ENCODE peak calls at places on chromosomes 3 and 15, in four cellular contexts. O is stimulated activated CD4-positive, alpha-beta T cell treated with anti-CD3 and anti-CD28 coated beads, Interleukin-12 subunit alpha, Interleukin-12 subunit beta, amount 100 ng/mL, for 48 hours; M is neural progenitor cell; X is NCI-H1694. E is an unnamed sample.

GRCh38 chr3:119669906-119670570 is 7.2 kb downstream of the COX17 start:
- DNase-seq in O (no peak), X (no peak), M (no peak), E (no peak)

GRCh38 chr15:58182460-58183163 is 44.4 kb downstream of the AQP9 start:
- DNase-seq in O (peak), X (peak), M (peak), E (no peak)

GRCh38 chr3:58003093-58003492 is 5.1 kb upstream of the FLNB start:
- DNase-seq in M (no peak), O (no peak), X (no peak), E (no peak)

GRCh38 chr3:42061711-42062408 is 29.3 kb upstream of the TRAK1 start:
- DNase-seq in M (no peak), X (peak), O (no peak), E (no peak)

GRCh38 chr15:69414702-69415161 is 583 bp downstream of the KIF23 start:
- DNase-seq in M (peak), X (no peak), O (no peak), E (no peak)

GRCh38 chr3:36219398-36219797 is 160.9 kb upstream of the STAC start:
- DNase-seq in X (no peak), M (no peak), O (no peak), E (no peak)

GRCh38 chr3:25428003-25428861 is at the start of gene RARB:
- DNase-seq in O (no peak), X (no peak), M (peak), E (peak)

GRCh38 chr3:23763040-23763477 is 42.7 kb upstream of the UBE2E1 start:
- DNase-seq in X (no peak), O (no peak), M (peak), E (no peak)

GRCh38 chr15:70775160-70775559 is 11.8 kb upstream of the UACA start:
- DNase-seq in X (no peak), M (no peak), O (no peak), E (no peak)

GRCh38 chr15:41233367-41233771 is 2.3 kb downstream of the CHP1 start:
- DNase-seq in X (no peak), O (no peak), M (no peak), E (no peak)

GRCh38 chr3:181727122-181728036 is 15.7 kb downstream of the SOX2 start:
- DNase-seq in X (no peak), O (no peak), M (peak), E (no peak)

GRCh38 chr3:24963762-24964625 is 464.1 kb upstream of the RARB start:
- DNase-seq in X (peak), M (peak), O (no peak), E (no peak)

GRCh38 chr15:46088486-46089437 is 453.9 kb downstream of the SQOR start:
- DNase-seq in X (no peak), O (no peak), M (no peak), E (no peak)

GRCh38 chr15:37765809-37766208 is 168.6 kb upstream of the TMCO5A start:
- DNase-seq in O (no peak), X (no peak), M (no peak), E (peak)

GRCh38 chr3:38662544-38662943 is 13.1 kb upstream of the SCN5A start:
- DNase-seq in O (no peak), X (no peak), M (peak), E (no peak)

GRCh38 chr3:40468018-40468417 is 8.9 kb upstream of the ZNF619 start:
- DNase-seq in M (no peak), O (no peak), X (no peak), E (no peak)

GRCh38 chr3:15217011-15217671 is 11.1 kb downstream of the CAPN7 start:
- DNase-seq in O (no peak), M (no peak), X (no peak), E (no peak)

GRCh38 chr3:65439641-65440040 is 599.1 kb downstream of the MAGI1 start:
- DNase-seq in X (peak), M (peak), O (no peak), E (no peak)

GRCh38 chr15:74802290-74802689 is 10.3 kb upstream of the LMAN1L start:
- DNase-seq in X (no peak), M (no peak), O (no peak), E (no peak)

GRCh38 chr3:187104342-187104741 is 35.0 kb downstream of the RPL39L start:
- DNase-seq in O (no peak), M (no peak), X (no peak), E (no peak)

GRCh38 chr15:95016511-95017219 is 785.3 kb downstream of the MCTP2 start:
- DNase-seq in X (no peak), O (no peak), M (no peak), E (no peak)

GRCh38 chr3:4850211-4850927 is 128.9 kb upstream of the BHLHE40 start:
- DNase-seq in O (peak), M (no peak), X (no peak), E (no peak)